ENCODE peak calls at places on chromosome 21, in four cellular contexts. One of them, this sample, is unnamed.
A peak's percentile ranks its signal among the peaks of the same experiment; 100 is the strongest.

GRCh38 chr21:45404726-45405270 is at the start of gene COL18A1:
- DNase-seq in AG04449: no peak
- DNase-seq in brain microvascular endothelial cell: no peak
- DNase-seq in A549: peak; percentile 22
- DNase-seq in this sample: no peak

GRCh38 chr21:45867041-45867630 is 114.4 kb upstream of the COL6A1 start:
- DNase-seq in brain microvascular endothelial cell: no peak
- DNase-seq in A549: no peak
- DNase-seq in AG04449: no peak
- DNase-seq in this sample: no peak

GRCh38 chr21:7917729-7918128 is 2603.7 kb upstream of the TPTE start:
- DNase-seq in brain microvascular endothelial cell: no peak
- DNase-seq in AG04449: no peak
- DNase-seq in A549: no peak
- DNase-seq in this sample: no peak

GRCh38 chr21:46021978-46022544 is 40.5 kb downstream of the COL6A1 start:
- DNase-seq in A549: no peak
- DNase-seq in AG04449: no peak
- DNase-seq in brain microvascular endothelial cell: no peak
- DNase-seq in this sample: no peak

GRCh38 chr21:39840373-39841097 is 26.7 kb upstream of the PCP4 start:
- DNase-seq in brain microvascular endothelial cell: no peak
- DNase-seq in A549: no peak
- DNase-seq in AG04449: no peak
- DNase-seq in this sample: no peak

GRCh38 chr21:45748593-45748992 is 105.1 kb downstream of the PCBP3 start:
- DNase-seq in A549: no peak
- DNase-seq in AG04449: no peak
- DNase-seq in brain microvascular endothelial cell: no peak
- DNase-seq in this sample: no peak

GRCh38 chr21:35268261-35268660 is 219.2 kb upstream of the RUNX1 start:
- DNase-seq in AG04449: no peak
- DNase-seq in A549: no peak
- DNase-seq in brain microvascular endothelial cell: no peak
- DNase-seq in this sample: no peak

GRCh38 chr21:25329227-25329626 is 278.1 kb downstream of the MRPL39 start:
- DNase-seq in AG04449: peak; percentile 74
- DNase-seq in A549: no peak
- DNase-seq in brain microvascular endothelial cell: no peak
- DNase-seq in this sample: peak; percentile 67

GRCh38 chr21:17396948-17397347 is 115.9 kb upstream of the CXADR start:
- DNase-seq in brain microvascular endothelial cell: no peak
- DNase-seq in A549: no peak
- DNase-seq in AG04449: no peak
- DNase-seq in this sample: no peak

GRCh38 chr21:46661627-46662366 is 26.3 kb downstream of the PRMT2 start:
- DNase-seq in AG04449: no peak
- DNase-seq in A549: no peak
- DNase-seq in brain microvascular endothelial cell: no peak
- DNase-seq in this sample: no peak

GRCh38 chr21:25911730-25912401 is 177.1 kb downstream of the GABPA start:
- DNase-seq in brain microvascular endothelial cell: no peak
- DNase-seq in A549: no peak
- DNase-seq in AG04449: no peak
- DNase-seq in this sample: peak; percentile 83

GRCh38 chr21:34949045-34949444 is 100.1 kb downstream of the RUNX1 start:
- DNase-seq in A549: no peak
- DNase-seq in AG04449: no peak
- DNase-seq in brain microvascular endothelial cell: no peak
- DNase-seq in this sample: no peak

GRCh38 chr21:29230541-29231275 is 68.0 kb upstream of the BACH1 start:
- DNase-seq in A549: no peak
- DNase-seq in brain microvascular endothelial cell: no peak
- DNase-seq in AG04449: no peak
- DNase-seq in this sample: peak; percentile 69

GRCh38 chr21:37366488-37367300 is at the start of gene DYRK1A:
- DNase-seq in brain microvascular endothelial cell: peak; percentile 97
- DNase-seq in AG04449: peak; percentile 96
- DNase-seq in A549: peak; percentile 98
- DNase-seq in this sample: peak; percentile 84

GRCh38 chr21:37367758-37368535 is 1.4 kb downstream of the DYRK1A start:
- DNase-seq in brain microvascular endothelial cell: peak; percentile 13
- DNase-seq in A549: no peak
- DNase-seq in AG04449: no peak
- DNase-seq in this sample: no peak

GRCh38 chr21:37365657-37366487 is 701 bp upstream of the DYRK1A start:
- DNase-seq in A549: peak; percentile 65
- DNase-seq in brain microvascular endothelial cell: peak; percentile 20
- DNase-seq in AG04449: no peak
- DNase-seq in this sample: no peak

GRCh38 chr21:37368536-37369279 is 2.1 kb downstream of the DYRK1A start:
- DNase-seq in AG04449: no peak
- DNase-seq in brain microvascular endothelial cell: peak; percentile 18
- DNase-seq in A549: no peak
- DNase-seq in this sample: no peak

DNA sequence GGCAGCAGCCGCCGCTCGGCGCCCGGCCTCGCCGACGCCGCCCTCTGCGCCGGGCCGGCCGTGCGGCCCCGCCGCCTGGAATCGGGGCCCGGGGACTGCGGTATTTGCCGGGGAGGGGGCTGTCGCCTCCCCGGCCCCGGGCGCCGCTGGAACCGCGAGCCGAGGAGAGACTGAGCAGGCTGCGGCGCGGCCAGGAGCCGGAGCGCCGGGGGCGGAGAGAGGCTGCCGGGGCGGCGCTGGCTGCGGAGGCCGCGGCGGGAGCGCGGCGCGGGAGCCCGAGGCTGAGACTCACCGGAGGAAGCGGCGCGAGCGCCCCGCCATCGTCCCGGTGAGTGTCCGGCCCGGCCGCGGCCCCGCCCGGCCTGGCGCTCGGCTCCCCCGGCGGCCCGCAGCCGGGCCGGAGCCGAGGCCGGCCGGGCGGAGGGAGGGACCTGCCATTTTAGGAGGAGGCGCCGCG is 756 bp downstream of the DYRK1A start:
- DNase-seq in A549: no peak
- DNase-seq in AG04449: no peak
- DNase-seq in brain microvascular endothelial cell: no peak
- DNase-seq in this sample: no peak
- H3K4me3 ChIP-seq in A549: peak overlapping the region; percentile 79
- H3K4me3 ChIP-seq in AG04449: peak overlapping the region; percentile 89
- H3K4me3 ChIP-seq in brain microvascular endothelial cell: peak overlapping the region; percentile 80
- H3K4me3 ChIP-seq in this sample: peak overlapping the region; percentile 79

DNA sequence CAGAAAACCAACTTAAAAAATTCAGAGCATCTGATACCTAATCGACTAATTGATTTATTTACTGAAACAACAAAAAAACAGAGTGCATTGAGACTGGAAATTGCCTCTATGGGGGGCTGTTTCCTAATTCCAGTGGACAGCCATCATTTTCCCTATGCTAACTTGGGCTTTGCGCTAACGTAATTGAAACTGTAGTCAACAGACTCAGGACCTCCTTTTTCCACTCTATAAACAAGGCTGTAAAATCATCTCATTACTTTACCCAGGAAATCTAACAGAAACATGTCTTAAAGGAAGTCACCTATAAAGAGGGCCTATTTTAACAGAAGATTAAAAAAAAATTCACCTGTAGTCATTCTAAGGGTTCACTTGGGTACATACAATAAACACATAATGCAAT is 2.1 kb downstream of the ERG start:
- DNase-seq in A549: no peak
- DNase-seq in AG04449: no peak
- DNase-seq in brain microvascular endothelial cell: no peak
- DNase-seq in this sample: no peak
- H3K4me3 ChIP-seq in A549: no peak overlapping the region
- H3K4me3 ChIP-seq in AG04449: no peak overlapping the region
- H3K4me3 ChIP-seq in brain microvascular endothelial cell: no peak overlapping the region
- H3K4me3 ChIP-seq in this sample: no peak overlapping the region

GRCh38 chr21:42198949-42199348 is 20.0 kb upstream of the ABCG1 start:
- DNase-seq in brain microvascular endothelial cell: no peak
- DNase-seq in AG04449: no peak
- DNase-seq in A549: no peak
- DNase-seq in this sample: no peak
- H3K4me3 ChIP-seq in brain microvascular endothelial cell: no peak overlapping the region
- H3K4me3 ChIP-seq in AG04449: no peak overlapping the region
- H3K4me3 ChIP-seq in A549: peak overlapping the region; percentile 19
- H3K4me3 ChIP-seq in this sample: no peak overlapping the region

GRCh38 chr21:43346551-43346950 is 80.4 kb downstream of the SIK1 start:
- DNase-seq in AG04449: no peak
- DNase-seq in A549: no peak
- DNase-seq in brain microvascular endothelial cell: no peak
- DNase-seq in this sample: no peak
- H3K4me3 ChIP-seq in AG04449: no peak overlapping the region
- H3K4me3 ChIP-seq in A549: no peak overlapping the region
- H3K4me3 ChIP-seq in brain microvascular endothelial cell: no peak overlapping the region
- H3K4me3 ChIP-seq in this sample: no peak overlapping the region

GRCh38 chr21:36472377-36472776 is 7.5 kb downstream of the CLDN14 start:
- DNase-seq in brain microvascular endothelial cell: no peak
- DNase-seq in A549: no peak
- DNase-seq in AG04449: no peak
- DNase-seq in this sample: no peak

GRCh38 chr21:36473203-36473602 is 6.7 kb downstream of the CLDN14 start:
- DNase-seq in A549: no peak
- DNase-seq in brain microvascular endothelial cell: no peak
- DNase-seq in AG04449: no peak
- DNase-seq in this sample: no peak

GRCh38 chr21:36477001-36477400 is 2.9 kb downstream of the CLDN14 start:
- DNase-seq in A549: no peak
- DNase-seq in AG04449: no peak
- DNase-seq in brain microvascular endothelial cell: no peak
- DNase-seq in this sample: no peak

GRCh38 chr21:36477559-36477958 is 2.4 kb downstream of the CLDN14 start:
- DNase-seq in brain microvascular endothelial cell: no peak
- DNase-seq in AG04449: no peak
- DNase-seq in A549: no peak
- DNase-seq in this sample: no peak

GRCh38 chr21:36474591-36474990 is 5.3 kb downstream of the CLDN14 start:
- DNase-seq in brain microvascular endothelial cell: no peak
- DNase-seq in A549: no peak
- DNase-seq in AG04449: no peak
- DNase-seq in this sample: no peak
- H3K4me3 ChIP-seq in brain microvascular endothelial cell: no peak overlapping the region
- H3K4me3 ChIP-seq in A549: no peak overlapping the region
- H3K4me3 ChIP-seq in AG04449: no peak overlapping the region
- H3K4me3 ChIP-seq in this sample: no peak overlapping the region

This sample was measured in epithelial cell of proximal tubule.